ENCODE peak calls at places on chromosomes 13 and 19, in nine cellular contexts. L is PC-9; Y is heart left ventricle; C is adrenal gland; P is MM.1S; V is ovary; J is CD8-positive, alpha-beta T cell; B is fibroblast of lung; N is heart right ventricle. Q is an unnamed sample.

GRCh38 chr13:76879211-76879875 is 6.9 kb downstream of the KCTD12 start:
- DNase-seq in Y (peak; percentile 71), B (peak; percentile 82), J (peak; percentile 67), V (peak; percentile 52), C (peak; percentile 86), L (no peak), P (peak; percentile 54), N (peak; percentile 67), Q (no peak)

GRCh38 chr13:56457535-56458200 is 683.0 kb upstream of the PRR20A start:
- DNase-seq in N (no peak), Y (no peak), B (no peak), C (no peak), J (no peak), V (no peak), L (no peak), P (no peak), Q (no peak)

GRCh38 chr19:49921871-49922755 is 6.9 kb upstream of the ATF5 start:
- DNase-seq in J (no peak), Y (no peak), L (no peak), N (no peak), P (no peak), V (no peak), B (peak; percentile 61), C (no peak), Q (no peak)

GRCh38 chr13:52925775-52926285 is 77.4 kb upstream of the PCDH8 start:
- DNase-seq in V (no peak), L (no peak), N (no peak), J (no peak), B (no peak), P (no peak), Y (peak; percentile 78), C (peak; percentile 60), Q (peak; percentile 91)

GRCh38 chr13:75407998-75408397 is 74.0 kb downstream of the TBC1D4 start:
- DNase-seq in B (no peak), Y (no peak), P (no peak), V (no peak), N (no peak), C (no peak), L (no peak), J (no peak), Q (no peak)

GRCh38 chr13:98939552-98940306 is 38.1 kb downstream of the DOCK9 start:
- DNase-seq in N (no peak), J (no peak), B (no peak), C (no peak), V (peak; percentile 55), Y (no peak), P (no peak), L (no peak), Q (no peak)

GRCh38 chr19:35666251-35666913 is at the start of gene UPK1A:
- DNase-seq in Y (no peak), V (no peak), N (no peak), P (no peak), J (no peak), C (no peak), L (no peak), B (no peak), Q (no peak)

GRCh38 chr19:11165486-11166030 is 10.0 kb upstream of the SPC24 start:
- DNase-seq in N (no peak), J (no peak), P (no peak), C (no peak), V (no peak), Y (no peak), B (no peak), L (no peak), Q (no peak)

GRCh38 chr19:45400192-45400591 is 4.7 kb downstream of the PPP1R13L start:
- DNase-seq in N (no peak), L (peak; percentile 77), C (no peak), P (no peak), V (no peak), J (no peak), Y (no peak), B (no peak), Q (peak; percentile 92)

GRCh38 chr19:3551808-3552095 is 5.6 kb downstream of the MFSD12 start:
- DNase-seq in N (no peak), C (no peak), L (no peak), Y (no peak), P (peak; percentile 4), V (no peak), B (no peak), J (no peak), Q (no peak)

GRCh38 chr19:3549816-3550215 is 7.6 kb downstream of the MFSD12 start:
- DNase-seq in V (no peak), B (no peak), J (no peak), C (no peak), Y (peak; percentile 17), L (no peak), P (no peak), N (no peak), Q (no peak)

GRCh38 chr19:3554254-3555083 is 2.9 kb downstream of the MFSD12 start:
- DNase-seq in V (no peak), L (no peak), C (no peak), B (no peak), Y (no peak), P (peak; percentile 2), J (peak; percentile 67), N (no peak), Q (no peak)

GRCh38 chr19:3548594-3548993 is 8.8 kb downstream of the MFSD12 start:
- DNase-seq in Y (no peak), J (no peak), P (no peak), L (no peak), N (no peak), B (no peak), V (no peak), C (no peak), Q (no peak)

GRCh38 chr19:3550947-3551807 is 6.2 kb downstream of the MFSD12 start:
- DNase-seq in V (no peak), J (no peak), C (no peak), N (no peak), Y (no peak), B (no peak), L (no peak), P (no peak), Q (no peak)
- H3K27ac ChIP-seq in V (no peak overlapping the region), J (no peak overlapping the region), C (no peak overlapping the region), N (no peak overlapping the region), Y (no peak overlapping the region), B (no peak overlapping the region), L (no peak overlapping the region), P (no peak overlapping the region), Q (no peak overlapping the region)

GRCh38 chr13:66831317-66831716 is 398.8 kb downstream of the PCDH9 start:
- DNase-seq in J (no peak), Y (no peak), V (no peak), C (no peak), B (no peak), P (peak; percentile 14), L (no peak), N (no peak), Q (peak; percentile 8)

GRCh38 chr13:66829803-66830202 is 400.3 kb downstream of the PCDH9 start:
- DNase-seq in V (no peak), C (no peak), P (no peak), Y (no peak), B (no peak), N (no peak), J (no peak), L (no peak), Q (no peak)

GRCh38 chr13:66826398-66826797 is 403.7 kb downstream of the PCDH9 start:
- DNase-seq in C (no peak), V (no peak), L (no peak), P (no peak), J (no peak), N (no peak), Y (no peak), B (no peak), Q (no peak)
- TF ChIP-seq CTCF in C (no peak), V (no peak), L (no peak), P (no peak), J (no peak), N (no peak), Y (no peak), B (no peak), Q (no peak)

GRCh38 chr19:47102561-47103135 is 10.9 kb downstream of the ZC3H4 start:
- DNase-seq in C (no peak), Y (no peak), P (no peak), L (no peak), N (no peak), V (no peak), B (no peak), J (no peak), Q (no peak)

GRCh38 chr19:47105874-47106273 is 7.7 kb downstream of the ZC3H4 start:
- DNase-seq in V (no peak), Y (no peak), N (no peak), J (no peak), B (no peak), P (no peak), C (no peak), L (no peak), Q (no peak)

GRCh38 chr19:47107201-47107952 is 6.2 kb downstream of the ZC3H4 start:
- DNase-seq in Y (no peak), C (no peak), J (peak; percentile 43), V (no peak), N (no peak), P (no peak), B (peak; percentile 42), L (peak; percentile 57), Q (no peak)

GRCh38 chr19:47106819-47107200 is 6.8 kb downstream of the ZC3H4 start:
- DNase-seq in N (no peak), B (no peak), V (no peak), P (no peak), Y (no peak), J (no peak), C (no peak), L (no peak), Q (no peak)

DNA sequence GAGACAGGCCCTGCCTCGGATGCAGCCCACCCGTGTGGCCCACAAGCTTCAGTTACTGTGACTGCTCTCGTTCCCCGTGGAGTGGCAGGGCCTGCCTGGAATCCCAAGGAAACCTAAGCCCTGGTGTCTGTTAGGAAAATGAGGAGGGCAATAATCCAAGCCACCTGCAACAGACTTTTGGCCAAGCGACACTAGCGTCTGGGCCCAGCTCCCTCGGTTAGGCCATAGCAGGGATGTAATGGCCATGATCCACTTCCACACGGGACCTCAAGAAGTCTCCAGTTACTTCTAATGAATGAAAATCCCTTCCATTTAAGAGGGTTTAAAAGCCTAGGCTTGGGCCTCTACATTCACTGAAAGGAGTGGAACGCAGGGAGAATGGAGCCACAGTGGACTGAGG is 8.9 kb downstream of the ZC3H4 start:
- DNase-seq in B (no peak), J (no peak), V (no peak), P (no peak), C (no peak), Y (no peak), L (no peak), N (no peak), Q (no peak)
- H3K4me1 ChIP-seq in B (peaks cover 12% of the 10 kb centered on the region), J (peaks cover 38% of the 10 kb centered on the region), V (peaks cover 2% of the 10 kb centered on the region), P (peaks cover 2% of the 10 kb centered on the region), C (peaks cover 4% of the 10 kb centered on the region), Y (peaks cover 15% of the 10 kb centered on the region), L (peaks cover 34% of the 10 kb centered on the region), N (peaks cover 81% of the 10 kb centered on the region), Q (peaks cover 22% of the 10 kb centered on the region)

DNA sequence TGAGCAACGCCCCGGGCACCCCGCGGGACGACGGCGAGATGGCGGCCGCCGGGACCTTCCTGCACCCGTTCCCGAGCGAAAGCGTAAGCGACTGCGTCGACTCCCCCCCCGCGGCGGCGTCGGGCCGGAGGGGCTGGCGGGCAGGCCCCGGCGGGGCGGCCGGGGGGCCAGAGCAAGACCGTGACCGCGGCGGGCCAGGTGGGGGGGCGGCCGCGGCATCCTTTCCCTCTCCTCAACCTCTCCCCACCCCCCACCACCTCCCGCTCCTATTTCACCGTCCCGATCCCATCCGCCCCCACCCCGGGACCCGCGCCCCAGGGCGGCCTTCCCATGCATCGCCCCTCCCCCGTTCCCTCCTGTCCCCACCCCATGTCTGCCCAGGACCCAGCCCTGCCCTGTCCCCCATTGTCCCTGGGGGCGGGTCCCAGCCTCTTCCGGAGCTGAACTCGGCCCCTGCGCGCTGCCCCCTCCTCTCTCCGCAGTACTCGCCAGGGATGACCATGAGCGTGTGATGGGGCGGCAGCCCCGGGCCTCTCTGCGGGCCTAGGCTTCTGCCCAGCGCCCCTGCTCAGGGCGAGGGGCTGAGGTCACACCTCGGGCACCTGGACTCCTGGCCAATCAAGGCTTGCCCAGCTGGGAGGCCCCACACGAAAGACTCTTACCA is 4.1 kb downstream of the ISYNA1 start:
- DNase-seq in J (no peak), B (no peak), Y (no peak), L (no peak), V (peak; percentile 75), C (peak; percentile 67), N (no peak), P (no peak), Q (no peak)
- H3K27ac ChIP-seq in J (no peak overlapping the region), B (no peak overlapping the region), Y (peak overlapping the region; percentile 56), L (no peak overlapping the region), V (peak overlapping the region; percentile 76), C (no peak overlapping the region), N (peak overlapping the region; percentile 43), P (no peak overlapping the region), Q (no peak overlapping the region)

Q was measured in foreskin keratinocyte.